ENCODE peak calls at places on chromosomes 16 and 17, in seven cellular contexts. One of them, this sample, is unnamed.

GRCh38 chr16:65106792-65107191 is 15.1 kb downstream of the CDH11 start:
- DNase-seq in A549: no peak
- DNase-seq in IMR-90: peak
- DNase-seq in H1: no peak
- DNase-seq in HepG2: no peak
- DNase-seq in K562: no peak
- DNase-seq in GM12878: no peak
- DNase-seq in this sample: no peak

GRCh38 chr17:81516439-81516838 is 3.8 kb upstream of the ACTG1 start:
- DNase-seq in A549: no peak
- DNase-seq in IMR-90: no peak
- DNase-seq in H1: no peak
- DNase-seq in HepG2: no peak
- DNase-seq in K562: no peak
- DNase-seq in GM12878: no peak
- DNase-seq in this sample: no peak

GRCh38 chr16:1095450-1096163 is 437 bp downstream of the C1QTNF8 start:
- DNase-seq in A549: no peak
- DNase-seq in IMR-90: no peak
- DNase-seq in H1: no peak
- DNase-seq in HepG2: no peak
- DNase-seq in K562: no peak
- DNase-seq in GM12878: no peak
- DNase-seq in this sample: no peak

GRCh38 chr16:678858-679807 is 1.1 kb upstream of the STUB1 start:
- DNase-seq in A549: peak
- DNase-seq in IMR-90: peak
- DNase-seq in H1: no peak
- DNase-seq in HepG2: peak
- DNase-seq in K562: peak
- DNase-seq in GM12878: no peak
- DNase-seq in this sample: peak

GRCh38 chr17:19304209-19304608 is 58.3 kb downstream of the B9D1 start:
- DNase-seq in A549: peak
- DNase-seq in IMR-90: peak
- DNase-seq in H1: no peak
- DNase-seq in HepG2: peak
- DNase-seq in K562: peak
- DNase-seq in GM12878: no peak
- DNase-seq in this sample: no peak

GRCh38 chr17:65459667-65460415 is 101.6 kb downstream of the AXIN2 start:
- DNase-seq in A549: no peak
- DNase-seq in IMR-90: no peak
- DNase-seq in H1: no peak
- DNase-seq in HepG2: no peak
- DNase-seq in K562: no peak
- DNase-seq in GM12878: no peak
- DNase-seq in this sample: no peak

GRCh38 chr17:1193300-1193699 is 13.5 kb upstream of the ABR start:
- DNase-seq in A549: no peak
- DNase-seq in IMR-90: no peak
- DNase-seq in H1: no peak
- DNase-seq in HepG2: no peak
- DNase-seq in K562: no peak
- DNase-seq in GM12878: no peak
- DNase-seq in this sample: no peak

GRCh38 chr17:57557793-57558681 is 187.1 kb downstream of the CCDC182 start:
- DNase-seq in A549: peak
- DNase-seq in IMR-90: peak
- DNase-seq in H1: no peak
- DNase-seq in HepG2: no peak
- DNase-seq in K562: no peak
- DNase-seq in GM12878: no peak
- DNase-seq in this sample: no peak

GRCh38 chr17:29566473-29567361 is at the start of gene ABHD15:
- DNase-seq in A549: peak
- DNase-seq in IMR-90: peak
- DNase-seq in H1: no peak
- DNase-seq in HepG2: peak
- DNase-seq in K562: no peak
- DNase-seq in GM12878: no peak
- DNase-seq in this sample: peak

GRCh38 chr16:48076455-48077012 is 79.3 kb downstream of the ABCC12 start:
- DNase-seq in A549: peak
- DNase-seq in IMR-90: peak
- DNase-seq in H1: no peak
- DNase-seq in HepG2: peak
- DNase-seq in K562: no peak
- DNase-seq in GM12878: no peak
- DNase-seq in this sample: no peak

GRCh38 chr17:6078370-6078950 is 8.3 kb downstream of the WSCD1 start:
- DNase-seq in A549: no peak
- DNase-seq in IMR-90: no peak
- DNase-seq in H1: no peak
- DNase-seq in HepG2: no peak
- DNase-seq in K562: no peak
- DNase-seq in GM12878: no peak
- DNase-seq in this sample: no peak

GRCh38 chr17:4543557-4544026 is 11.6 kb downstream of the MYBBP1A start:
- DNase-seq in A549: no peak
- DNase-seq in IMR-90: no peak
- DNase-seq in H1: no peak
- DNase-seq in HepG2: no peak
- DNase-seq in K562: no peak
- DNase-seq in GM12878: no peak
- DNase-seq in this sample: no peak

GRCh38 chr17:4938069-4938491 is 1.8 kb downstream of the SLC25A11 start:
- DNase-seq in A549: no peak
- DNase-seq in IMR-90: no peak
- DNase-seq in H1: no peak
- DNase-seq in HepG2: no peak
- DNase-seq in K562: no peak
- DNase-seq in GM12878: no peak
- DNase-seq in this sample: no peak

GRCh38 chr16:56635441-56635967 is 3.0 kb upstream of the MT1A start:
- DNase-seq in A549: no peak
- DNase-seq in IMR-90: no peak
- DNase-seq in H1: no peak
- DNase-seq in HepG2: no peak
- DNase-seq in K562: no peak
- DNase-seq in GM12878: no peak
- DNase-seq in this sample: peak

GRCh38 chr17:79702071-79702470 is 28.7 kb upstream of the ENPP7 start:
- DNase-seq in A549: no peak
- DNase-seq in IMR-90: no peak
- DNase-seq in H1: no peak
- DNase-seq in HepG2: no peak
- DNase-seq in K562: no peak
- DNase-seq in GM12878: no peak
- DNase-seq in this sample: peak

GRCh38 chr17:50563095-50563511 is 2.6 kb downstream of the CACNA1G start:
- DNase-seq in A549: no peak
- DNase-seq in IMR-90: no peak
- DNase-seq in H1: no peak
- DNase-seq in HepG2: no peak
- DNase-seq in K562: no peak
- DNase-seq in GM12878: no peak
- DNase-seq in this sample: no peak

GRCh38 chr17:50560931-50561750 is 626 bp downstream of the CACNA1G start:
- DNase-seq in A549: no peak
- DNase-seq in IMR-90: no peak
- DNase-seq in H1: no peak
- DNase-seq in HepG2: no peak
- DNase-seq in K562: no peak
- DNase-seq in GM12878: no peak
- DNase-seq in this sample: peak

GRCh38 chr17:50560185-50560824 is at the start of gene CACNA1G:
- DNase-seq in A549: peak
- DNase-seq in IMR-90: peak
- DNase-seq in H1: peak
- DNase-seq in HepG2: peak
- DNase-seq in K562: peak
- DNase-seq in GM12878: no peak
- DNase-seq in this sample: peak

GRCh38 chr17:50561796-50562195 is 1.3 kb downstream of the CACNA1G start:
- DNase-seq in A549: no peak
- DNase-seq in IMR-90: no peak
- DNase-seq in H1: no peak
- DNase-seq in HepG2: no peak
- DNase-seq in K562: no peak
- DNase-seq in GM12878: no peak
- DNase-seq in this sample: no peak

DNA sequence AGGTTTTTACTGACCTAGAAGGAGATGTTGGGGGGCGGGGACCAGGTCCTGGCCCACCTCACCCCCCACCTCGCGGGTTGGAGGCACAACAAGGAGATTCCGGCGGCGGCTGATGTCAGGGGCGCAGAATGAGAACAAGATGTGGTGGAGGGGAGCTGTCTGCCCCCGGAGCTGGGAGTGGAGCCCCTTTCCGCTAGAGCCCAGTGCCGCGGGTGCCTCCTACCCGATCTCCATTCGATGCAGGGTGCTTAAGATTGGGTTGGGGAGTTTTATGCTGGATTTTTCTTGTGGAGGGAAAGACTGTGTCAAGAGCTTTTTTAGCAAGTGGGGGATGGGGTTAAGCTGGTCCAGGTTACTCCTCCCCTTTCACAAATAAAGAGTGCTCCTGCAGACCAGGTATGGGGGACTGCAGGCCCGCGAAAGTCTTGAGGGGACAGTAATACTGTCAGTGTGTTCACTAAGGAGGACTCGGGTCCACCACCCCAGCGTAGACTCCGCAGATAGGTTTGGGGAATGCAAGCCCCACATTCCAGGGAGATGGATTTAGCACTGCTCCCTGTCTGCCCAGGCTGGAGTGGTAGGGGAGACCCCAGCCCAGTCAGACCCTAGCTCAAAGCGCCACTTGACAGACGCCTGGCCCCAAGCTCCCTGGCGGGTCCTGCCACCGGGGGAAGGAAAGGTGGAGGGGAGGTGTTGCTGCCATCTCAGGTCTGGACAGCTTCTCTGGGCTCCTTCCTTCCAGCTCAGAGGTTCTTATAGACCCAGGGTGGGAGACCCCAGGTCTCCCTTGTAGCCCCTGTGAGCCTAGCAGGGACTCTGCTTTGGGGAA is 2.0 kb downstream of the CACNA1G start:
- DNase-seq in A549: no peak
- DNase-seq in IMR-90: no peak
- DNase-seq in H1: no peak
- DNase-seq in HepG2: no peak
- DNase-seq in K562: no peak
- DNase-seq in GM12878: no peak
- DNase-seq in this sample: no peak
- TF ChIP-seq RFX5 in A549: no peak
- TF ChIP-seq RFX5 in IMR-90: no peak
- TF ChIP-seq RFX5 in H1: no peak
- TF ChIP-seq RFX5 in HepG2: no peak
- TF ChIP-seq RFX5 in K562: no peak
- TF ChIP-seq RFX5 in GM12878: no peak
- TF ChIP-seq RFX5 in this sample: no peak

GRCh38 chr17:8785547-8786412 is 13.4 kb downstream of the MFSD6L start:
- DNase-seq in A549: peak
- DNase-seq in IMR-90: peak
- DNase-seq in H1: peak
- DNase-seq in HepG2: peak
- DNase-seq in K562: peak
- DNase-seq in GM12878: no peak
- DNase-seq in this sample: peak
- TF ChIP-seq USF2 in A549: no peak
- TF ChIP-seq USF2 in IMR-90: no peak
- TF ChIP-seq USF2 in H1: no peak
- TF ChIP-seq USF2 in HepG2: no peak
- TF ChIP-seq USF2 in K562: no peak
- TF ChIP-seq USF2 in GM12878: no peak
- TF ChIP-seq USF2 in this sample: no peak

GRCh38 chr16:54672500-54672899 is 258.2 kb upstream of the IRX5 start:
- DNase-seq in A549: no peak
- DNase-seq in IMR-90: no peak
- DNase-seq in H1: no peak
- DNase-seq in HepG2: no peak
- DNase-seq in K562: no peak
- DNase-seq in GM12878: no peak
- DNase-seq in this sample: no peak

GRCh38 chr16:54677551-54677950 is 253.1 kb upstream of the IRX5 start:
- DNase-seq in A549: no peak
- DNase-seq in IMR-90: no peak
- DNase-seq in H1: no peak
- DNase-seq in HepG2: no peak
- DNase-seq in K562: no peak
- DNase-seq in GM12878: no peak
- DNase-seq in this sample: no peak

GRCh38 chr16:54673353-54673752 is 257.3 kb upstream of the IRX5 start:
- DNase-seq in A549: peak
- DNase-seq in IMR-90: no peak
- DNase-seq in H1: no peak
- DNase-seq in HepG2: no peak
- DNase-seq in K562: no peak
- DNase-seq in GM12878: no peak
- DNase-seq in this sample: no peak
- TF ChIP-seq RFX5 in A549: no peak
- TF ChIP-seq RFX5 in IMR-90: no peak
- TF ChIP-seq RFX5 in H1: no peak
- TF ChIP-seq RFX5 in HepG2: no peak
- TF ChIP-seq RFX5 in K562: no peak
- TF ChIP-seq RFX5 in GM12878: no peak
- TF ChIP-seq RFX5 in this sample: no peak

GRCh38 chr17:33521784-33522183 is 228.7 kb upstream of the ASIC2 start:
- DNase-seq in A549: no peak
- DNase-seq in IMR-90: no peak
- DNase-seq in H1: no peak
- DNase-seq in HepG2: no peak
- DNase-seq in K562: peak
- DNase-seq in GM12878: no peak
- DNase-seq in this sample: peak
- TF ChIP-seq USF2 in A549: no peak
- TF ChIP-seq USF2 in IMR-90: no peak
- TF ChIP-seq USF2 in H1: no peak
- TF ChIP-seq USF2 in HepG2: no peak
- TF ChIP-seq USF2 in K562: no peak
- TF ChIP-seq USF2 in GM12878: no peak
- TF ChIP-seq USF2 in this sample: no peak

DNA sequence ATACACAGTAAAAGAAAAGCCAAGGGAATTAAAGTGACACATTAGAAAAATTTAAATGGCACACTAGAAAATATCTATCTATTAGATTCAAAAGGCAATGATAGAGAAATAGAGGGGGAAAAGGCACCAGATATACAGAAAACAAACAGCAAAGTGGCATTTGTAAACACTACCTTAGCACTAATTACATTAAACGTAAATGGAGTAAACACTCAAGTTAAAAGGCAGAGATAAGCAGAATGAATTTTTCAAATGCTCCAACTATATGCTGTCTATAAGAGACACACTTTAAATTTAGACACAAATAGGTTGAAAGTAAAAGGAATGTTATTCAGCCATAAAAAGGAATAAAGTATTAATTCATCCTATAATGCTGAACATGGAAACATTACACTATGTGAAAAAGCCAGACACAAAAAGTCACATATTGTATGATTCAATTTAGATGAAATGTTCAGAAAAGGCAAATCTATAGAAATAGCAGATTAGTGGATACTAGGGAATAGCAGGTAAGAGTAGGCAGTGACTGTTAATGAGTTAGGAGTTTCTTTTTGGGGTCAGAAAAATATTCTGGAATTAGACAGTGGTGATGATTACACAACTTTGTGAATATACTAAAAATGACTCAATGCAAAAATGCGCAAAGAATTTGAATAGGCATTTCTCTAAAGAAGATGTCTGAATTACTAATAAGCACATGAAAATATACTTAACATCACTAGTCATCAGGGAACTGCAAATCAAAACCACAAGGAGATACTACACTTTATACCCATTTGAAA is 92.4 kb downstream of the BRIP1 start:
- DNase-seq in A549: no peak
- DNase-seq in IMR-90: peak
- DNase-seq in H1: no peak
- DNase-seq in HepG2: no peak
- DNase-seq in K562: no peak
- DNase-seq in GM12878: no peak
- DNase-seq in this sample: no peak
- TF ChIP-seq RFX5 in A549: no peak
- TF ChIP-seq RFX5 in IMR-90: no peak
- TF ChIP-seq RFX5 in H1: no peak
- TF ChIP-seq RFX5 in HepG2: no peak
- TF ChIP-seq RFX5 in K562: no peak
- TF ChIP-seq RFX5 in GM12878: no peak
- TF ChIP-seq RFX5 in this sample: no peak